ENCODE peak calls at places on chromosomes 3 and 15, in five cellular contexts. Y is body of pancreas, U is brain microvascular endothelial cell, D is astrocyte of the spinal cord, V is epithelial cell of esophagus. O is an unnamed sample.

GRCh38 chr3:9878700-9879099 is 1.4 kb downstream of the CIDEC start:
- DNase-seq in D (no peak), Y (no peak), U (no peak), V (no peak), O (no peak)

GRCh38 chr3:99366663-99367429 is 271.5 kb upstream of the COL8A1 start:
- DNase-seq in U (no peak), V (peak), Y (no peak), D (no peak), O (no peak)

GRCh38 chr15:75943713-75944215 is 40.1 kb downstream of the FBXO22 start:
- DNase-seq in D (no peak), U (no peak), Y (no peak), V (peak), O (no peak)

GRCh38 chr15:74621936-74622335 is 6.3 kb downstream of the CLK3 start:
- DNase-seq in D (no peak), Y (no peak), U (no peak), V (no peak), O (no peak)

GRCh38 chr15:31501074-31501473 is 174.4 kb downstream of the KLF13 start:
- DNase-seq in D (no peak), Y (no peak), V (no peak), U (no peak), O (no peak)

GRCh38 chr3:32316319-32316718 is 75.3 kb upstream of the CMTM7 start:
- DNase-seq in V (no peak), Y (no peak), D (no peak), U (no peak), O (no peak)

GRCh38 chr3:188821998-188822397 is 349.8 kb upstream of the TPRG1 start:
- DNase-seq in U (no peak), V (no peak), Y (no peak), D (no peak), O (no peak)

GRCh38 chr15:20344601-20345400 is 196.8 kb downstream of the GOLGA6L6 start:
- DNase-seq in V (no peak), D (no peak), U (no peak), Y (no peak), O (no peak)

GRCh38 chr15:66877558-66878285 is 175.7 kb downstream of the SMAD6 start:
- DNase-seq in Y (no peak), V (no peak), D (no peak), U (no peak), O (no peak)

GRCh38 chr3:25386686-25387271 is 41.3 kb upstream of the RARB start:
- DNase-seq in D (no peak), Y (no peak), U (no peak), V (peak), O (peak)

GRCh38 chr3:16379838-16380237 is 114.8 kb downstream of the OXNAD1 start:
- DNase-seq in U (no peak), V (no peak), D (no peak), Y (no peak), O (no peak)

GRCh38 chr15:71807691-71808091 is 2.7 kb upstream of the NR2E3 start:
- DNase-seq in V (peak), D (peak), Y (no peak), U (no peak), O (no peak)

GRCh38 chr15:58115692-58116091 is 22.5 kb upstream of the AQP9 start:
- DNase-seq in U (no peak), Y (no peak), D (peak), V (peak), O (no peak)

GRCh38 chr3:107431298-107432012 is 54.2 kb downstream of the CCDC54 start:
- DNase-seq in Y (peak), V (peak), U (peak), D (peak), O (no peak)

DNA sequence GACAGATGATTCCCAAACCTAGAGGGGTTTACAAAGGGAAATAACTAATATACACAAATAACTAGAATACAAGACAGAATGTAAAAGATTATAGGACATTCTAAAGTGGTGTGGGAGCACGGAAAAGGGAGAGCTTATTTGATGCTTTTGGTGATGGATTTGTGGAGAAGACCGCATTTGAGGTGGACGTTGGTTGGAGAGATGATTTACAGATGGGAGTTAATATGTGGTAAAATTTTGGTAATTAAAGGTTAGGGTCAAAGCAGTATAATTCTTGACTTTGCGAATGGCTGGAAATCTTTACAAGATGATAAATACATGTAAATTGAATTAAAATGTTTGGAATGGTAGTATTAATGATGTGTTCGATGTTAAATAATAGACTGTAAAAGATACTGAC is 1.2 kb downstream of the KNL1 start:
- DNase-seq in D (peak), V (no peak), Y (no peak), U (no peak), O (no peak)
- H3K4me3 ChIP-seq in D (peak), V (peak), Y (no peak), U (peak), O (peak)

DNA sequence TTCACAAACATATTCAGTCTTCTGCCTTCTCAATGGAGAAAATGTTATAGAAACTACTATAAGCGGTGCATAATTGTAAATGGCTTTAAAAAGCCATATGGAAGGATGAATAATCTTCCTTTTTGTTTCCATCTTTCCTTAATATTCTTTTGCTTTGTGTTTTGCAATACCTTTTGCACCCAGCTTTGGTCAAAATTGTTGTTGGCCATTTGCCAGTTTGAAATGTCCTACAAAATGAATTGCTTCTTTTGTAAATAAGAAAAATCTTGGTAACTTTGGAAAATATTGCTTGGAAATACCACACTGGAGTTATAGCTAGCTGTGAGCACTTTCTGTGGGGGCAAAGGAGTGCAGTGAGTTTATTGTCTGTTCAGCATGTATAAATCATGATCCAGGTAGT is 93.5 kb upstream of the NR2F2 start:
- DNase-seq in Y (no peak), U (no peak), V (no peak), D (no peak), O (no peak)
- TF ChIP-seq CTCF in Y (no peak), U (no peak), V (no peak), D (no peak), O (no peak)

GRCh38 chr3:63967675-63968611 is 55.4 kb downstream of the PSMD6 start:
- DNase-seq in Y (peak), D (peak), U (peak), V (peak), O (no peak)
- H3K4me3 ChIP-seq in Y (no peak), D (no peak), U (peak), V (peak), O (no peak)

GRCh38 chr3:89113887-89114840 is 6.7 kb downstream of the EPHA3 start:
- DNase-seq in Y (peak), D (peak), U (peak), V (peak), O (peak)
- TF ChIP-seq CTCF in Y (peak), D (peak), U (peak), V (peak), O (peak)

GRCh38 chr3:158105124-158105709 is 1.0 kb downstream of the SHOX2 start:
- DNase-seq in U (no peak), V (no peak), Y (no peak), D (no peak), O (no peak)

GRCh38 chr3:158108596-158108995 is 1.3 kb upstream of the RSRC1 start:
- DNase-seq in D (no peak), U (no peak), Y (no peak), V (no peak), O (no peak)

GRCh38 chr3:158107508-158108095 is 1.4 kb upstream of the SHOX2 start:
- DNase-seq in V (no peak), U (no peak), D (peak), Y (no peak), O (no peak)

GRCh38 chr3:158105710-158106438 is at the start of gene SHOX2:
- DNase-seq in D (peak), Y (peak), U (no peak), V (peak), O (no peak)

DNA sequence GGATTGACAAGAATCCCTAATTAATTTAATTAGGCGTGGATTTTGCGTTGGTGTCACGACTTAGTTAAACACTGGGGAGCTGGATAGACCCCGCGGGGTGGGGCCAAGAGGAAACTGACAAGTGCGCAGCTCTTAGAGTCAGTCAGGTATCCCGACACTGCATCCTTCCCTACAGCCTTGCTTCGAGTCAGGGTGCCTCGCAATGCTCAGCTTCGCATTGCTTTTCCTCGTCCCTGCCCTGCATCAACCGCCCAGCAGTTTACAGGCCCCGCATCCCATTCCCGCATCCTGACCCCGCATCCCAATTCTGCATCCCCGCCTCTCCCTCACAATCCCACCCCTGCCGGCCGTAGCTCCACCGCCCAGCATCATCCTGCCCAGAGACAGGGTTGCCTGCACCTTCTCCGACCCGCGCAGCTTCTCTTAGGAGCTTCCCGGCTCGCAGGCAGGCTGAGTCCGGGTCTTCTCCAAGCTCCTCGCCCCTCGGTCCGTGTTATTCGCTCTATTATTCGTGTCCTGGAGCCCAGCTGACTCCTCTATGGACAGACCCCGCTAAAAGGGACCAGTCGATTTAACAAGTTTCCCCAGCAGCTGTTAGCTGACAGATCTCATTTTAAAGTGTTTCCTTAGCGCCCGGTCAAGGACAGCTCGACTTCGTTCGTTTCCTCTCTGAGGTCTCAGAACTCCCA is 697 bp upstream of the SHOX2 start:
- DNase-seq in V (no peak), D (peak), U (no peak), Y (peak), O (no peak)
- H3K4me3 ChIP-seq in V (no peak), D (peak), U (no peak), Y (no peak), O (peak)

GRCh38 chr3:120795017-120795648 is 52.6 kb downstream of the GTF2E1 start:
- DNase-seq in U (peak), Y (peak), V (peak), D (peak), O (peak)
- TF ChIP-seq CTCF in U (peak), Y (peak), V (peak), D (peak), O (peak)

GRCh38 chr15:99508807-99509311 is 56.9 kb upstream of the MEF2A start:
- DNase-seq in Y (no peak), D (no peak), V (no peak), U (no peak), O (no peak)
- H3K4me3 ChIP-seq in Y (no peak), D (no peak), V (no peak), U (no peak), O (no peak)

GRCh38 chr15:55518641-55519040 is 10.6 kb upstream of the DNAAF4 start:
- DNase-seq in Y (no peak), D (no peak), U (no peak), V (no peak), O (no peak)
- TF ChIP-seq CTCF in Y (no peak), D (peak), U (peak), V (peak), O (peak)

GRCh38 chr3:195540526-195540925 is 2.6 kb downstream of the PPP1R2 start:
- DNase-seq in V (no peak), Y (no peak), D (no peak), U (no peak), O (no peak)
- H3K4me3 ChIP-seq in V (no peak), Y (no peak), D (no peak), U (no peak), O (no peak)